ENCODE peak calls at places on chromosomes 6 and 20, in ten cellular contexts. R is fibroblast of lung, U is AG09309, I is WERI-Rb-1, G is H1, S is stomach, Q is left lung, L is OCI-LY7, C is endothelial cell, O is Calu3. E is an unnamed sample.

GRCh38 chr20:35979528-35979927 is 11.1 kb downstream of the CNBD2 start:
- DNase-seq in R (no peak), U (no peak), I (no peak), G (no peak), S (no peak), Q (no peak), L (no peak), C (no peak), O (no peak), E (no peak)

GRCh38 chr6:13927203-13927602 is 2.5 kb downstream of the RNF182 start:
- DNase-seq in R (no peak), U (no peak), I (no peak), G (no peak), S (no peak), Q (no peak), L (no peak), C (no peak), O (no peak), E (no peak)

GRCh38 chr6:127422791-127423190 is 36.4 kb downstream of the KIAA0408 start:
- DNase-seq in R (no peak), U (no peak), I (no peak), G (no peak), S (no peak), Q (no peak), L (no peak), C (no peak), O (no peak), E (no peak)

GRCh38 chr6:129567374-129567773 is 142.6 kb downstream of the ARHGAP18 start:
- DNase-seq in R (no peak), U (no peak), I (peak; percentile 54), G (peak; percentile 81), S (no peak), Q (no peak), L (no peak), C (peak; percentile 53), O (peak; percentile 35), E (no peak)

GRCh38 chr6:170176621-170177382 is 114.1 kb downstream of the DLL1 start:
- DNase-seq in R (no peak), U (no peak), I (no peak), G (peak; percentile 45), S (no peak), Q (peak; percentile 31), L (no peak), C (no peak), O (no peak), E (no peak)

GRCh38 chr6:21201673-21202430 is 391.7 kb upstream of the SOX4 start:
- DNase-seq in R (no peak), U (no peak), I (no peak), G (no peak), S (no peak), Q (no peak), L (no peak), C (no peak), O (peak; percentile 21), E (no peak)

GRCh38 chr20:24493181-24493580 is 23.8 kb downstream of the SYNDIG1 start:
- DNase-seq in R (no peak), U (no peak), I (no peak), G (no peak), S (no peak), Q (no peak), L (no peak), C (no peak), O (no peak), E (no peak)

GRCh38 chr6:115356371-115356770 is 704.3 kb downstream of the FRK start:
- DNase-seq in R (no peak), U (no peak), I (no peak), G (no peak), S (no peak), Q (no peak), L (no peak), C (no peak), O (no peak), E (no peak)

GRCh38 chr6:147055821-147056392 is 148.3 kb upstream of the STXBP5 start:
- DNase-seq in R (no peak), U (no peak), I (no peak), G (no peak), S (no peak), Q (no peak), L (no peak), C (no peak), O (no peak), E (no peak)

GRCh38 chr6:89138173-89138572 is 7.7 kb upstream of the PM20D2 start:
- DNase-seq in R (no peak), U (no peak), I (no peak), G (no peak), S (no peak), Q (no peak), L (no peak), C (no peak), O (no peak), E (no peak)

GRCh38 chr6:88982720-88983119 is 19.3 kb upstream of the RNGTT start:
- DNase-seq in R (peak; percentile 84), U (peak; percentile 72), I (no peak), G (no peak), S (peak; percentile 56), Q (no peak), L (peak; percentile 72), C (no peak), O (no peak), E (no peak)

GRCh38 chr6:142357879-142358278 is 56.1 kb downstream of the ADGRG6 start:
- DNase-seq in R (peak; percentile 29), U (no peak), I (no peak), G (no peak), S (no peak), Q (no peak), L (no peak), C (no peak), O (no peak), E (no peak)

DNA sequence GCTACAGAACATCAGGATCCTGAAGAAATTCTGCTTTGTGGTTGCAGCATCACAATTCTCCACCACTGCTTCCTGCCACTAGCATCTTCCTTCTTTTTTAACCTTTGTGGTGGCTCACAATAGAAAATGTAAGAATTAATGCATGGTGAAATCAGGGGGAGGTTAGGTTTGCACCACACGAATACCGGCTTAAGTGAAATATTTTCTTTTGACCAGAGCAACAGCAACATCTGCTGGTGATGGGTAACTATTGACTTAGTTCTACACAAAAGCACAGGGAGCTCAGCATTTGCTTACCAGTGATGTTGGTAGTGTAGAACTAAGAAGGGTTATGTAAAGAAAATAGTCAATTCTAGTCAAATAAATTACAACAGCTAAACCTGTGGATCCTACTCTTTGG is 280.5 kb downstream of the SYNE1 start:
- DNase-seq in R (peak; percentile 8), U (peak; percentile 37), I (peak; percentile 37), G (no peak), S (no peak), Q (no peak), L (peak; percentile 48), C (peak; percentile 11), O (no peak), E (no peak)
- TF ChIP-seq CTCF in R (peak; percentile 31), U (peak; percentile 28), I (peak; percentile 57), G (peak; percentile 53), S (no peak), Q (no peak), L (peak; percentile 73), C (no peak), O (no peak), E (no peak)

GRCh38 chr6:162907876-162908481 is 180.2 kb downstream of the PACRG start:
- DNase-seq in R (peak; percentile 34), U (no peak), I (no peak), G (no peak), S (no peak), Q (no peak), L (peak; percentile 29), C (no peak), O (no peak), E (no peak)
- TF ChIP-seq CTCF in R (no peak), U (peak; percentile 16), I (no peak), G (peak; percentile 39), S (no peak), Q (peak; percentile 17), L (peak; percentile 80), C (peak; percentile 83), O (no peak), E (no peak)

GRCh38 chr20:22814475-22815205 is 220.5 kb upstream of the SSTR4 start:
- DNase-seq in R (no peak), U (no peak), I (no peak), G (no peak), S (no peak), Q (no peak), L (no peak), C (no peak), O (no peak), E (no peak)

GRCh38 chr20:22819134-22819533 is 216.0 kb upstream of the SSTR4 start:
- DNase-seq in R (no peak), U (no peak), I (no peak), G (no peak), S (no peak), Q (no peak), L (no peak), C (no peak), O (no peak), E (no peak)

GRCh38 chr20:22815206-22815551 is 219.9 kb upstream of the SSTR4 start:
- DNase-seq in R (no peak), U (no peak), I (no peak), G (no peak), S (no peak), Q (no peak), L (no peak), C (no peak), O (no peak), E (no peak)

GRCh38 chr20:22816016-22816415 is 219.1 kb upstream of the SSTR4 start:
- DNase-seq in R (no peak), U (no peak), I (no peak), G (no peak), S (no peak), Q (no peak), L (no peak), C (no peak), O (no peak), E (no peak)

GRCh38 chr20:22815584-22815983 is 219.5 kb upstream of the SSTR4 start:
- DNase-seq in R (no peak), U (no peak), I (no peak), G (no peak), S (no peak), Q (no peak), L (no peak), C (no peak), O (no peak), E (no peak)
- TF ChIP-seq CTCF in R (no peak), U (no peak), I (no peak), G (peak; percentile 54), S (no peak), Q (peak; percentile 22), L (no peak), C (peak; percentile 18), O (no peak), E (no peak)

DNA sequence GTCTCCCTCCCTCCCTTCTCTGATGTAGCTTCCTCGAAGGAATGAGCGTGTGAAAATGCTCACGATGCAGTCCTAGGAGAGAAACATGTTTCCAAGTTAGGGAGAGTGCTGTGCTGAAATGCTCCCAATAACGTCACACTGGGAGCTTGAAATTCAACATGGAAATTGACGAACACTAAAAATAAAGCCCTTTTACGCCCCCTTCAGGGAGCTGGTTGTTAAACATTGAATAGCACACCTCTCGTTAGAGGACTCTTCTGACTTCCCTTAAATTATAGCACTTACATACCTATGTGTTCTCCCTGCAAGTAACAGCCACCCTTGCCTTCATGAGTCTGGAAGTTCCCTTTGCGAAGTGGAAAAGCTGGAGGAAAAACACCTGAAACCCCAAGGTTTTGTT is 88.6 kb downstream of the BFSP1 start:
- DNase-seq in R (no peak), U (no peak), I (no peak), G (no peak), S (no peak), Q (no peak), L (peak; percentile 4), C (peak; percentile 13), O (no peak), E (no peak)
- TF ChIP-seq CTCF in R (no peak), U (no peak), I (peak; percentile 27), G (peak; percentile 71), S (no peak), Q (no peak), L (peak; percentile 50), C (peak; percentile 59), O (no peak), E (no peak)

E was measured in activated B cell treated with CpG ODN at 0.5 μM for 24 hours.